ENCODE peak calls at places on chromosomes 2 and 18, in six cellular contexts. S, N, D, F, R and M are unnamed samples.

GRCh38 chr2:51120754-51121280 is 88.9 kb upstream of the NRXN1 start:
- DNase-seq in D (no peak), F (no peak), R (no peak), N (no peak), S (no peak), M (no peak)

GRCh38 chr2:172884336-172884735 is 148.7 kb downstream of the RAPGEF4 start:
- DNase-seq in F (no peak), S (no peak), D (no peak), N (no peak), R (no peak), M (no peak)

GRCh38 chr2:88711897-88712296 is 20.4 kb downstream of the RPIA start:
- DNase-seq in D (no peak), F (no peak), S (no peak), R (no peak), N (no peak), M (no peak)

GRCh38 chr2:7233126-7233525 is 315.9 kb downstream of the RNF144A start:
- DNase-seq in D (no peak), N (no peak), S (no peak), R (no peak), F (no peak), M (no peak)

GRCh38 chr2:149388120-149388816 is 57.9 kb downstream of the LYPD6 start:
- DNase-seq in F (no peak), N (no peak), R (no peak), D (no peak), S (no peak), M (no peak)

GRCh38 chr2:191030521-191031154 is 16.7 kb upstream of the STAT1 start:
- DNase-seq in R (no peak), D (peak; percentile 59), S (peak; percentile 61), N (peak; percentile 78), F (no peak), M (no peak)

GRCh38 chr2:166417669-166418068 is 41.9 kb upstream of the SCN9A start:
- DNase-seq in S (peak; percentile 58), N (peak; percentile 42), D (peak; percentile 8), F (no peak), R (no peak), M (no peak)

GRCh38 chr18:9001209-9001608 is 101.3 kb upstream of the NDUFV2 start:
- DNase-seq in R (no peak), F (no peak), N (no peak), D (no peak), S (no peak), M (no peak)

GRCh38 chr2:138698428-138698827 is 81.8 kb downstream of the NXPH2 start:
- DNase-seq in R (no peak), F (no peak), S (no peak), D (no peak), N (no peak), M (no peak)

GRCh38 chr2:58666571-58666970 is 425.4 kb upstream of the FANCL start:
- DNase-seq in N (no peak), F (no peak), S (no peak), R (no peak), D (no peak), M (no peak)

GRCh38 chr2:29295843-29296242 is 180.6 kb downstream of the CLIP4 start:
- DNase-seq in R (peak; percentile 55), F (no peak), S (peak; percentile 42), D (peak; percentile 53), N (no peak), M (no peak)

GRCh38 chr2:42474765-42475454 is 18.9 kb downstream of the KCNG3 start:
- DNase-seq in F (no peak), D (no peak), N (no peak), R (no peak), S (no peak), M (no peak)

DNA sequence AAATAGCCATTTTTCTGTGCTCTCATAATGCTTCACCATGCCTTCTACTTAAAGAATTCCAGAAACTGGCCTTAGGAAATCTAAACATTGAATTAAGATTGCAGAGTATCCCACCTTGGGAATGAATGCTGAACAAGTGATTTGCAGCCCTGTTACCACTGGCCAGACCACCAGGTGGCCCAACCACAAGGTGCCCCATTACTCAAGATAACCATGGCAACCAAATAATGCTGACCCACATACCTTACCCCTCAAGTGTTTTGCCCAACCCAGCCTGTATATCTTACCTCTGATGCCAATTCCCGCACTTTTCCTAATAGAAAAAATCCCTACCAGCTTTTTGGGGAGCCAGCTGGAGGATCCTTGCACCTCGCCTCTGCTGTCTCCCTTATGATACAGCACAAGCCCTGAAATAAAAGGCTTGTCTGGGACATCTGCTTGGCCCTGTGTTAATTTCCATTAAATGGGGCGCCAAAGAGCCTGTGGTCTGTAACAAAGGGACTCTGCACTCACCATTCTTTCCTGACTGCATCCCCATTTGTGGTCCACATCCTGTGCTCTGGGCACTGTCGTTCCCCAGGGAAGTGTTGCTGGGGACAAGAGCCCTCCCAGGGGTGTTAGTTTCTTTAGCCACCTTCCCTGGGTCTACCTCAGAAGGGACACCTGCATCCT is 17.3 kb upstream of the KCNF1 start:
- DNase-seq in S (no peak), N (no peak), D (no peak), F (no peak), R (no peak), M (no peak)
- TF ChIP-seq CTCF in S (no peak), N (no peak), D (no peak), F (no peak), R (no peak), M (no peak)

GRCh38 chr18:12377556-12378553 is 828 bp upstream of the AFG3L2 start:
- DNase-seq in S (no peak), D (no peak), R (no peak), N (no peak), F (no peak), M (no peak)
- TF ChIP-seq CTCF in S (no peak), D (no peak), R (peak; percentile 33), N (peak; percentile 22), F (no peak), M (no peak)

DNA sequence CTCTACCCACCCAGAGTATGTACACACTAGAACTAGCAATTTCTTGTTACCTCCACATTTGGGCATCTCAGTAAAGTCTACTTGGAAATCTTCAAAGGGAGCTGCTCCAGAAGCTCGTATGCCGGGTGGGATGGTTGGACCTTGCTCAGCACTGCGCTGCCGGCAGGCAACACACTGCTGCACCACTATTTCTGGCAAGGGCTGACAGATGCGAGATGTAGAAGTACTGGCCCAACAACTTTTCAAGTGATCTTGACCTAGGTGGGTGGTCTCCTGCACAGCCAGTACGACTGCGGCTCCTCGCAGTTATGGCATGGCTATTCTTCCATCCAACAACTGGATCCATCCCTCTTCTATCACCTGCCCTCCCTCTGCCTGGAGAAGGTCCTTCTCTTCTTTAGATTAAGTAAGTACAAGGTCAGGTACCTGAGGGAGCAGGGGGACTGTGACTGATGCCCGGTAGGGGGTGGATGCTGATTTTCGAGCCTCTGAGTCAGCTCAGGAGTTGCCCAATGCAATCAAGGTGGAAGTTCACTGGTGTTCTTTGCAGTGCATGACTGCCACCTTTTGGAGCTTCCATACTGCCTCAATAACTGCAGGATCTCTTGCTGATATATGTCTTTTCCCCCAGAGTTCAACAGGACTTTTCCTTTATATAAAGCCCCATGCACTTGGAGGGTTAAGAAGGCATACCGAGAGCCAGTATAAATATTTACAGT is 100.4 kb upstream of the SLC1A4 start:
- DNase-seq in N (peak; percentile 25), D (no peak), F (no peak), R (no peak), S (peak; percentile 85), M (no peak)
- TF ChIP-seq CTCF in N (no peak), D (no peak), F (no peak), R (no peak), S (peak; percentile 80), M (no peak)

DNA sequence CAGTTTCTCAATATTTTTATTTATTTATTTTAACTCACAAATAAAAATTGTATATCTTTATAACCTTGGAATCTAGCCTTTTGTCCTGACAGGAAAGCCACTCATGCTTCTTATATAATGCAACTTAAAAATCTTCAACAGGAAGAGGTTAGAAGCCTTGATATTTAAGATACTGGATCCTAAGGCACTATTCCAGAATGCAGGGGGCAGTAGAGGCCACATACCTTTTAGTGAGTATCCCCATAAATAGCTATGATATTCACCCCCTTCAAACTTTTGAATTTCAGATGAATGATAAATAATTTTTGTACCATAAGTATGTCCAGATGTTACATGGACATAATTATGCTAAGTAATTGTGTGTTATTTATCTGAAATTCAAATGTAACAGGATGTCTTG is 592.7 kb upstream of the VRK2 start:
- DNase-seq in D (no peak), R (no peak), F (no peak), N (no peak), S (no peak), M (no peak)
- TF ChIP-seq CTCF in D (no peak), R (no peak), F (no peak), N (no peak), S (no peak), M (peak; percentile 15)

GRCh38 chr2:26438926-26439325 is 37.2 kb downstream of the DRC1 start:
- DNase-seq in R (no peak), S (no peak), N (no peak), F (no peak), D (no peak), M (no peak)

GRCh38 chr2:26442707-26443106 is 35.2 kb downstream of the OTOF start:
- DNase-seq in F (no peak), R (no peak), D (no peak), S (no peak), N (peak; percentile 22), M (no peak)

GRCh38 chr2:26432856-26433255 is 31.1 kb downstream of the DRC1 start:
- DNase-seq in F (no peak), S (no peak), R (no peak), D (no peak), N (no peak), M (no peak)

GRCh38 chr2:26435106-26435505 is 33.4 kb downstream of the DRC1 start:
- DNase-seq in F (no peak), D (no peak), N (no peak), S (no peak), R (no peak), M (no peak)

DNA sequence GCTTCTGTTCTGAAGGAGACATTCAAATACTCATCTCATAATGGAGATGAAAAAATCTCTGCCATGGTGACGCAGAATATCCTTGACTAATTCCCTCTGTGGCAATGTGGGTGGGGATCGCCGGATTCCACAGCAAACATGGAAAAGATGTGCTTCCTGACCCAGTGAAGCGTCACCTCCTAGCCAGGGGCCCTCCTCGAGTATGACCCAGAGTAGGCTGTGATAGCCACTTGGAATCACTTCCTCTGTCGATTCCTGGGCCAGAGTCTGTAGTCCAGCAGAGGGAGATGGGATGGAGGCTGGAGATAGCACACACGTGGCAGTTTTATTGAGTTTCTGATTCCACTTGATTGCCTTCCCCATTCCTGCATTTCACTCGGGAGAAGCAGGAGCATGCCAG is 36.8 kb downstream of the DRC1 start:
- DNase-seq in D (no peak), R (no peak), N (no peak), F (no peak), S (no peak), M (no peak)
- TF ChIP-seq CTCF in D (no peak), R (no peak), N (no peak), F (no peak), S (no peak), M (no peak)

DNA sequence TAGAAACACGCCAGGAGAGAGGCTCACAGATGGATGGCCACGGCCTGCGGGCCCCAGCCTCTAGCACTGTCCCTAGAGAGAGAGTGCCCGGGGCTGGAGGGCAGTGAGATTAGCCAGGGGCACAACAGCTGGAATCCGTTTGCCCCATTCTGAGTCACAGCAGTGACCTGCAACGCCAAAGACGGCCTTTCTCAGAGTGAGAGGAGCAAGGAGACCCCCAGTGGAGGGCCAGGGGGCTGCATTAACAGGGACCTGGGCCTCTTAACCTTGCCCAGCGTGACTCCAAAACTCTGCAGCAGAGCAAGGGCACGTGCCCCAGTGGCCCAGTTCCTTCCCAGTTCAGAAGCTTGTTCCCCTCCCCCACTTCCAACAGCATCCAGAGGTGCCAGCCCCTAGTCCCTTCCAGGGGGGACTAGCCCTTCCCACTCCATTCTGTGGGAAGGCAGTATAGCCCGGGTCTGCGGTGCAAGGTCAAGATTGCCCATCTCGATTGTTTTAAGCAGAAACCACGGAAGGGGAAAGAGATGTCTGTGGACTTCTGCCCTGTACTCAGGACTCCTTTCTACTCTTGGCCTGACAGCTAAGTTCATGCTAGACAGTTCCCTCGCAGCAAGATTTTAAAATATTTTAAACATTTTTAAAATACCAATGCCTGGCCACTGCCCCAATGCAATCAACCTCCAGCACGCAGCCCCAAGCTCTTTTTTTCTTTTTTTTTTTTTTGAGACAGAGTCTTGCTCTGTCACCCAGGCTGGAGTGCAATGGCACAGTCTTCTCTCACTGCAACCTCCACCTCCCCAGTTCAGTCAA is 50.9 kb upstream of the BIN1 start:
- DNase-seq in F (peak; percentile 48), S (no peak), R (no peak), N (no peak), D (no peak), M (no peak)
- TF ChIP-seq CTCF in F (no peak), S (no peak), R (no peak), N (peak; percentile 9), D (no peak), M (no peak)